ENCODE peak calls at places on chromosomes 13 and 19, in nine cellular contexts. G is amniotic epithelial cell; D is mesothelial cell of epicardium; N is stimulated activated CD8-positive, alpha-beta memory T cell treated with anti-CD3 and anti-CD28 coated beads, Interleukin-2, amount 100 ng/mL, for 48 hours; F is kidney tubule cell; U is uterus; Q is colonic mucosa; J is endodermal cell; M is stromal cell of bone marrow. I is an unnamed sample.
A peak's percentile ranks its signal among the peaks of the same experiment; 100 is the strongest.

GRCh38 chr19:6048348-6048747 is 62.0 kb downstream of the RFX2 start:
- DNase-seq in J (no peak), Q (no peak), U (peak; percentile 12), M (no peak), G (no peak), D (no peak), N (no peak), F (no peak), I (no peak)

GRCh38 chr19:49427855-49428546 is 2.8 kb downstream of the GFY start:
- DNase-seq in N (no peak), U (no peak), J (peak; percentile 87), D (no peak), Q (no peak), M (no peak), F (peak; percentile 17), G (no peak), I (no peak)

GRCh38 chr13:61187471-61187870 is 228.2 kb downstream of the PCDH20 start:
- DNase-seq in G (no peak), F (no peak), Q (no peak), D (no peak), N (no peak), J (no peak), U (no peak), M (no peak), I (no peak)

GRCh38 chr19:34990578-34991192 is 9.4 kb upstream of the GRAMD1A start:
- DNase-seq in D (no peak), F (no peak), M (no peak), N (no peak), Q (no peak), G (no peak), U (no peak), J (no peak), I (no peak)

GRCh38 chr13:75468602-75469001 is 13.4 kb downstream of the TBC1D4 start:
- DNase-seq in J (no peak), N (no peak), M (no peak), U (no peak), D (no peak), F (peak; percentile 72), Q (no peak), G (no peak), I (no peak)

GRCh38 chr19:30669329-30670010 is 297.3 kb downstream of the ZNF536 start:
- DNase-seq in D (peak; percentile 63), N (peak; percentile 24), F (peak; percentile 33), M (no peak), U (peak; percentile 81), G (peak; percentile 2), Q (peak; percentile 49), J (peak; percentile 94), I (peak; percentile 71)

GRCh38 chr13:106336663-106337062 is 198.8 kb downstream of the EFNB2 start:
- DNase-seq in Q (no peak), J (no peak), N (no peak), G (no peak), D (no peak), U (no peak), F (no peak), M (no peak), I (no peak)

GRCh38 chr19:18173572-18174294 is at the start of gene IFI30:
- DNase-seq in J (peak; percentile 93), Q (peak; percentile 85), U (peak; percentile 76), N (peak; percentile 49), D (no peak), G (no peak), F (peak; percentile 52), M (no peak), I (no peak)

GRCh38 chr13:112222971-112223370 is 153.2 kb upstream of the SPACA7 start:
- DNase-seq in U (no peak), J (no peak), D (no peak), M (no peak), Q (no peak), G (no peak), F (no peak), N (no peak), I (no peak)

GRCh38 chr19:18119243-18120105 is 21.9 kb downstream of the MAST3 start:
- DNase-seq in U (no peak), J (no peak), M (no peak), Q (no peak), N (no peak), F (no peak), D (no peak), G (no peak), I (no peak)

GRCh38 chr13:77477299-77477848 is 58.1 kb upstream of the SCEL start:
- DNase-seq in M (no peak), U (no peak), D (no peak), F (peak; percentile 65), N (no peak), J (no peak), Q (no peak), G (no peak), I (no peak)

GRCh38 chr19:2494447-2495129 is 18.7 kb downstream of the GADD45B start:
- DNase-seq in N (peak; percentile 31), J (no peak), M (no peak), Q (peak; percentile 76), U (peak; percentile 76), G (peak; percentile 71), D (peak; percentile 53), F (peak; percentile 78), I (peak; percentile 95)

GRCh38 chr13:111480503-111480902 is 160.1 kb downstream of the TEX29 start:
- DNase-seq in U (no peak), Q (no peak), F (no peak), N (no peak), D (no peak), G (no peak), J (no peak), M (no peak), I (no peak)

GRCh38 chr19:35427187-35427586 is 20.9 kb upstream of the FFAR2 start:
- DNase-seq in G (no peak), Q (no peak), J (no peak), M (no peak), U (no peak), D (no peak), N (no peak), F (no peak), I (no peak)

GRCh38 chr13:30607908-30608307 is 9.8 kb upstream of the USPL1 start:
- DNase-seq in N (peak; percentile 15), J (no peak), Q (no peak), F (no peak), G (no peak), M (no peak), U (no peak), D (no peak), I (no peak)

GRCh38 chr13:74026753-74027152 is 107.5 kb downstream of the KLF12 start:
- DNase-seq in U (no peak), N (peak; percentile 23), M (no peak), J (peak; percentile 91), G (peak; percentile 21), F (peak; percentile 72), D (no peak), Q (peak; percentile 31), I (no peak)

GRCh38 chr13:88103824-88104223 is 432.7 kb downstream of the SLITRK5 start:
- DNase-seq in G (no peak), N (no peak), D (no peak), M (no peak), Q (no peak), J (no peak), F (no peak), U (no peak), I (no peak)

GRCh38 chr19:51695088-51695487 is 2.0 kb downstream of the SPACA6 start:
- DNase-seq in N (no peak), Q (no peak), G (no peak), D (no peak), U (no peak), J (no peak), M (no peak), F (no peak), I (no peak)

GRCh38 chr13:31223215-31223614 is 23.4 kb downstream of the B3GLCT start:
- DNase-seq in D (no peak), Q (no peak), F (no peak), M (no peak), U (no peak), G (no peak), J (no peak), N (no peak), I (no peak)

I was measured in coronary artery.